ENCODE peak calls at places on chromosomes 4 and X, in six cellular contexts. G is stimulated activated CD8-positive, alpha-beta memory T cell treated with anti-CD3 and anti-CD28 coated beads, Interleukin-7, amount 100 ng/mL, for 24 hours; J is GM12891; M is lower lobe of right lung; H is cardiac muscle cell; Y is lower leg skin. Q is an unnamed sample.

GRCh38 chr4:15368906-15369305 is 58.9 kb upstream of the C1QTNF7 start:
- DNase-seq in G (no peak), J (no peak), M (no peak), H (no peak), Y (no peak), Q (no peak)

GRCh38 chr4:101277661-101278060 is 69.7 kb downstream of the PPP3CA start:
- DNase-seq in G (no peak), J (no peak), M (no peak), H (no peak), Y (no peak), Q (no peak)

GRCh38 chr4:48781968-48782367 is 1.9 kb upstream of the FRYL start:
- DNase-seq in G (no peak), J (no peak), M (no peak), H (no peak), Y (no peak), Q (no peak)

GRCh38 chr4:149095798-149096197 is 653.6 kb upstream of the NR3C2 start:
- DNase-seq in G (no peak), J (no peak), M (no peak), H (no peak), Y (no peak), Q (no peak)

GRCh38 chrX:51440365-51440764 is 56.0 kb downstream of the NUDT11 start:
- DNase-seq in G (no peak), J (no peak), M (no peak), H (no peak), Y (no peak), Q (no peak)

GRCh38 chrX:7294483-7294882 is 146.5 kb upstream of the PUDP start:
- DNase-seq in G (no peak), J (no peak), M (no peak), H (no peak), Y (no peak), Q (no peak)

GRCh38 chrX:22686138-22686541 is 313.6 kb upstream of the DDX53 start:
- DNase-seq in G (no peak), J (no peak), M (no peak), H (peak; percentile 4), Y (peak; percentile 12), Q (no peak)

GRCh38 chr4:102537280-102537679 is 36.1 kb downstream of the NFKB1 start:
- DNase-seq in G (no peak), J (no peak), M (no peak), H (no peak), Y (no peak), Q (no peak)

GRCh38 chrX:136204571-136204970 is 46.6 kb downstream of the MAP7D3 start:
- DNase-seq in G (no peak), J (no peak), M (peak; percentile 57), H (no peak), Y (peak; percentile 49), Q (no peak)

GRCh38 chrX:109537324-109537665 is 651 bp downstream of the NXT2 start:
- DNase-seq in G (no peak), J (no peak), M (no peak), H (peak; percentile 65), Y (peak; percentile 39), Q (no peak)

GRCh38 chr4:59455751-59456150 is 1744.4 kb upstream of the ADGRL3 start:
- DNase-seq in G (no peak), J (no peak), M (no peak), H (no peak), Y (no peak), Q (no peak)

GRCh38 chr4:25212822-25213221 is 21.0 kb upstream of the PI4K2B start:
- DNase-seq in G (no peak), J (no peak), M (no peak), H (no peak), Y (no peak), Q (no peak)